ENCODE peak calls at places on chromosomes 6 and 20, in six cellular contexts. H is PC-3, Y is A549, P is upper lobe of right lung, O is neural progenitor cell, Q is breast epithelium. G is an unnamed sample.
A peak's percentile ranks its signal among the peaks of the same experiment; 100 is the strongest.

GRCh38 chr6:111606620-111607115 is 990 bp upstream of the TRAF3IP2 start:
- DNase-seq in P (no peak), H (no peak), Q (no peak), Y (no peak), O (no peak), G (no peak)

GRCh38 chr6:37628611-37629320 is 68.9 kb downstream of the MDGA1 start:
- DNase-seq in Q (no peak), H (peak; percentile 15), O (no peak), Y (no peak), P (no peak), G (no peak)

GRCh38 chr6:125598422-125598821 is 151.0 kb upstream of the HEY2 start:
- DNase-seq in Q (peak; percentile 50), P (peak; percentile 80), H (peak; percentile 37), Y (no peak), O (no peak), G (no peak)

GRCh38 chr20:6863798-6864201 is 96.3 kb downstream of the BMP2 start:
- DNase-seq in Y (no peak), P (no peak), Q (no peak), O (no peak), H (no peak), G (no peak)

GRCh38 chr6:132974122-132974521 is 159.8 kb downstream of the RPS12 start:
- DNase-seq in Q (no peak), P (no peak), O (no peak), Y (no peak), H (no peak), G (no peak)

GRCh38 chr20:51341581-51341980 is 200.9 kb downstream of the NFATC2 start:
- DNase-seq in H (no peak), Q (no peak), Y (no peak), P (no peak), O (no peak), G (no peak)

GRCh38 chr6:159429427-159429826 is 260.2 kb downstream of the FNDC1 start:
- DNase-seq in O (no peak), Q (no peak), H (no peak), P (no peak), Y (no peak), G (no peak)

GRCh38 chr6:90677440-90677839 is 90.6 kb upstream of the MAP3K7 start:
- DNase-seq in P (no peak), O (no peak), H (no peak), Q (no peak), Y (no peak), G (no peak)

GRCh38 chr20:10006461-10006860 is 28.3 kb upstream of the ANKEF1 start:
- DNase-seq in Y (no peak), O (no peak), Q (no peak), H (no peak), P (no peak), G (no peak)

GRCh38 chr20:25274481-25274880 is 26.6 kb downstream of the PYGB start:
- DNase-seq in Y (no peak), O (no peak), Q (peak; percentile 15), P (peak; percentile 42), H (no peak), G (no peak)

GRCh38 chr6:42367353-42368011 is 84.2 kb downstream of the TRERF1 start:
- DNase-seq in Y (no peak), P (peak; percentile 62), Q (no peak), O (no peak), H (no peak), G (no peak)

GRCh38 chr20:19745584-19745983 is 12.5 kb upstream of the RIN2 start:
- DNase-seq in H (no peak), P (no peak), Q (no peak), Y (no peak), O (no peak), G (no peak)

GRCh38 chr6:78850621-78851020 is 16.7 kb upstream of the IRAK1BP1 start:
- DNase-seq in Y (no peak), P (no peak), Q (no peak), H (no peak), O (no peak), G (no peak)

GRCh38 chr6:12845224-12846004 is 128.8 kb downstream of the PHACTR1 start:
- DNase-seq in O (no peak), H (no peak), P (no peak), Y (no peak), Q (no peak), G (no peak)

GRCh38 chr6:37850728-37851285 is 31.3 kb downstream of the ZFAND3 start:
- DNase-seq in Y (no peak), P (no peak), Q (no peak), O (no peak), H (no peak), G (no peak)

GRCh38 chr20:19387251-19387650 is 174.8 kb downstream of the SLC24A3 start:
- DNase-seq in H (no peak), P (no peak), O (no peak), Y (no peak), Q (no peak), G (no peak)

GRCh38 chr6:142074516-142074915 is 58.2 kb upstream of the GJE1 start:
- DNase-seq in O (no peak), Q (no peak), P (no peak), Y (no peak), H (no peak), G (no peak)

GRCh38 chr6:112205521-112206458 is 48.6 kb downstream of the LAMA4 start:
- DNase-seq in Q (no peak), Y (no peak), P (no peak), O (no peak), H (peak; percentile 82), G (no peak)

GRCh38 chr6:148263010-148263409 is 79.6 kb upstream of the SASH1 start:
- DNase-seq in P (no peak), Q (peak; percentile 85), O (no peak), H (peak; percentile 82), Y (no peak), G (peak; percentile 58)

GRCh38 chr6:17964633-17965032 is 22.8 kb downstream of the KIF13A start:
- DNase-seq in P (no peak), H (no peak), Q (no peak), Y (no peak), O (no peak), G (no peak)

GRCh38 chr6:147540075-147540474 is 31.6 kb downstream of the SAMD5 start:
- DNase-seq in Q (no peak), O (no peak), P (no peak), H (no peak), Y (no peak), G (no peak)

GRCh38 chr20:42027746-42028268 is 409.6 kb upstream of the CHD6 start:
- DNase-seq in Y (no peak), Q (no peak), O (no peak), H (no peak), P (no peak), G (no peak)

GRCh38 chr20:17969884-17970409 is 1.1 kb downstream of the MGME1 start:
- DNase-seq in O (peak; percentile 23), P (no peak), Q (peak; percentile 28), H (peak; percentile 64), Y (peak; percentile 40), G (no peak)

GRCh38 chr20:19070681-19071441 is 141.6 kb upstream of the SLC24A3 start:
- DNase-seq in H (no peak), Y (no peak), Q (no peak), P (no peak), O (no peak), G (no peak)

GRCh38 chr6:104506429-104506828 is 353.3 kb downstream of the HACE1 start:
- DNase-seq in P (no peak), Q (no peak), Y (no peak), H (no peak), O (peak; percentile 37), G (no peak)

GRCh38 chr20:9054176-9054575 is 14.7 kb upstream of the PLCB4 start:
- DNase-seq in Y (no peak), P (no peak), O (no peak), H (no peak), Q (no peak), G (no peak)

GRCh38 chr6:134491473-134491872 is 173.6 kb upstream of the SGK1 start:
- DNase-seq in H (no peak), Q (no peak), Y (no peak), O (no peak), P (no peak), G (no peak)

GRCh38 chr6:139686308-139686707 is 311.9 kb upstream of the CITED2 start:
- DNase-seq in Y (no peak), P (no peak), Q (no peak), H (peak; percentile 44), O (no peak), G (no peak)

GRCh38 chr6:73388800-73389512 is 5.7 kb upstream of the DDX43 start:
- DNase-seq in P (peak; percentile 76), Y (peak; percentile 47), Q (no peak), O (peak; percentile 79), H (peak; percentile 77), G (peak; percentile 2)

GRCh38 chr20:36439040-36439730 is 102.1 kb upstream of the MYL9 start:
- DNase-seq in Y (peak; percentile 76), P (peak; percentile 80), H (peak; percentile 78), O (peak; percentile 81), Q (peak; percentile 31), G (no peak)

GRCh38 chr20:38789503-38790209 is 15.8 kb upstream of the PPP1R16B start:
- DNase-seq in P (no peak), O (no peak), Q (no peak), Y (no peak), H (peak; percentile 65), G (no peak)

GRCh38 chr6:14861491-14861943 is 384.4 kb upstream of the JARID2 start:
- DNase-seq in H (no peak), O (peak; percentile 24), Q (no peak), Y (no peak), P (no peak), G (no peak)

GRCh38 chr6:75633045-75633444 is 31.4 kb downstream of the SENP6 start:
- DNase-seq in O (no peak), P (no peak), Y (no peak), H (no peak), Q (no peak), G (no peak)

DNA sequence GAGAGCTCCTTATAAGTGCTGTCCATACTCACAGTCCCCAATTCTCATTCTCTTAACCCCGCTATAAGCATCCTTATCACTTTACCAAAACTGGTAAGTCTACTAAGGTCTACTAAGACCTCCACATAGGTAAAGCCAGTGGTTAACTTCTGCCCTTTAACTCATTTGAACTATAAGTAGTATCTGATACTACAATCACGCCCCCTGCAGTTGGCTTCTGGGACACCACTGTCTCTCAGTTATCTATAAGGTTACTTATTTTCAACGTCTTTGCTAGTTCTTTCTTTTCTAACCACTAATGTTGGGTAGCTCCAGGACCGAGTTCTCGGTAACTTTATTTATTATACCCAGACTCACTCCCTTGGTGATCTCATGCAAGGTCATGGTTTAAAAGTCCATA is 142.6 kb downstream of the ARHGAP18 start:
- DNase-seq in Y (no peak), H (peak; percentile 29), O (peak; percentile 57), Q (no peak), P (no peak), G (no peak)
- TF ChIP-seq CTCF in Y (peak; percentile 20), H (peak; percentile 61), O (peak; percentile 66), Q (no peak), P (peak; percentile 27), G (peak; percentile 39)

GRCh38 chr20:2467412-2467811 is 3.2 kb downstream of the SNRPB start:
- DNase-seq in P (no peak), Q (no peak), H (no peak), Y (no peak), O (no peak), G (no peak)
- H3K4me3 ChIP-seq in P (no peak overlapping the region), Q (no peak overlapping the region), H (no peak overlapping the region), Y (no peak overlapping the region), O (peak overlapping the region; percentile 88), G (no peak overlapping the region)

GRCh38 chr6:154548130-154548830 is 37.8 kb upstream of the CNKSR3 start:
- DNase-seq in H (no peak), O (no peak), P (no peak), Q (peak; percentile 30), Y (no peak), G (no peak)
- TF ChIP-seq CTCF in H (no peak), O (no peak), P (no peak), Q (no peak), Y (no peak), G (no peak)

GRCh38 chr6:26576929-26577719 is 19.6 kb upstream of the ABT1 start:
- DNase-seq in Q (no peak), O (peak; percentile 84), H (peak; percentile 34), P (peak; percentile 76), Y (no peak), G (no peak)
- H3K4me3 ChIP-seq in Q (peak overlapping the region; percentile 12), O (peak overlapping the region; percentile 49), H (no peak overlapping the region), P (peak overlapping the region; percentile 21), Y (peak overlapping the region; percentile 51), G (no peak overlapping the region)